ENCODE peak calls at places on chromosomes 6 and 20, in five cellular contexts. F, W, G, L and Q are unnamed samples.

GRCh38 chr20:32621071-32621913 is 36.2 kb upstream of the NOL4L start:
- DNase-seq in G (no peak), L (no peak), W (no peak), F (no peak), Q (no peak)

GRCh38 chr20:57389695-57390603 is 1.2 kb upstream of the RBM38 start:
- DNase-seq in F (no peak), G (no peak), W (peak; percentile 55), L (no peak), Q (no peak)

GRCh38 chr6:8245736-8246135 is 143.4 kb upstream of the EEF1E1 start:
- DNase-seq in L (no peak), W (no peak), F (no peak), G (no peak), Q (no peak)

GRCh38 chr6:81750660-81751387 is 1.7 kb downstream of the TENT5A start:
- DNase-seq in W (no peak), F (peak; percentile 25), L (no peak), G (peak; percentile 30), Q (no peak)

GRCh38 chr6:128069180-128069579 is 168.3 kb upstream of the THEMIS start:
- DNase-seq in G (peak; percentile 8), W (no peak), L (no peak), F (peak; percentile 62), Q (no peak)

GRCh38 chr6:95574811-95575210 is 2.5 kb upstream of the MANEA start:
- DNase-seq in L (no peak), W (no peak), G (peak; percentile 83), F (peak; percentile 58), Q (no peak)

GRCh38 chr6:36381502-36382389 is 5.7 kb downstream of the ETV7 start:
- DNase-seq in W (no peak), G (no peak), F (no peak), L (no peak), Q (no peak)

GRCh38 chr20:17511401-17511800 is 19.8 kb downstream of the BFSP1 start:
- DNase-seq in L (no peak), F (no peak), W (no peak), G (no peak), Q (no peak)

GRCh38 chr20:63317061-63317460 is 24.1 kb downstream of the COL20A1 start:
- DNase-seq in G (no peak), F (no peak), L (no peak), W (no peak), Q (no peak)

GRCh38 chr6:109082178-109082577 is 12.5 kb downstream of the SESN1 start:
- DNase-seq in L (no peak), F (no peak), G (no peak), W (no peak), Q (no peak)

GRCh38 chr20:33668087-33668790 is 1.5 kb downstream of the ACTL10 start:
- DNase-seq in L (peak; percentile 76), F (no peak), G (no peak), W (peak; percentile 71), Q (peak; percentile 76)

GRCh38 chr6:218153-219018 is 73.9 kb upstream of the DUSP22 start:
- DNase-seq in F (no peak), G (no peak), L (no peak), W (no peak), Q (no peak)

GRCh38 chr6:54595844-54596243 is 250.7 kb upstream of the FAM83B start:
- DNase-seq in F (peak; percentile 47), W (no peak), G (peak; percentile 81), L (no peak), Q (no peak)

GRCh38 chr20:40683221-40683893 is 5.7 kb downstream of the MAFB start:
- DNase-seq in G (no peak), W (no peak), L (peak; percentile 50), F (peak; percentile 53), Q (no peak)
- H3K4me3 ChIP-seq in G (no peak overlapping the region), W (no peak overlapping the region), L (peak overlapping the region; percentile 76), F (peak overlapping the region; percentile 28), Q (peak overlapping the region; percentile 38)

GRCh38 chr20:46268662-46269061 is 39.6 kb downstream of the CDH22 start:
- DNase-seq in F (no peak), G (no peak), L (no peak), W (no peak), Q (no peak)
- H3K4me3 ChIP-seq in F (no peak overlapping the region), G (no peak overlapping the region), L (no peak overlapping the region), W (no peak overlapping the region), Q (no peak overlapping the region)

GRCh38 chr6:133855599-133855972 is 33.3 kb upstream of the TCF21 start:
- DNase-seq in G (no peak), L (no peak), W (no peak), F (no peak), Q (no peak)

GRCh38 chr6:133855994-133856393 is 32.9 kb upstream of the TCF21 start:
- DNase-seq in G (no peak), W (no peak), F (no peak), L (no peak), Q (no peak)

GRCh38 chr6:133857696-133858095 is 31.2 kb upstream of the TCF21 start:
- DNase-seq in W (no peak), F (no peak), G (no peak), L (no peak), Q (no peak)

GRCh38 chr6:133854633-133855598 is 34.0 kb upstream of the TCF21 start:
- DNase-seq in W (no peak), F (no peak), L (no peak), G (no peak), Q (no peak)

DNA sequence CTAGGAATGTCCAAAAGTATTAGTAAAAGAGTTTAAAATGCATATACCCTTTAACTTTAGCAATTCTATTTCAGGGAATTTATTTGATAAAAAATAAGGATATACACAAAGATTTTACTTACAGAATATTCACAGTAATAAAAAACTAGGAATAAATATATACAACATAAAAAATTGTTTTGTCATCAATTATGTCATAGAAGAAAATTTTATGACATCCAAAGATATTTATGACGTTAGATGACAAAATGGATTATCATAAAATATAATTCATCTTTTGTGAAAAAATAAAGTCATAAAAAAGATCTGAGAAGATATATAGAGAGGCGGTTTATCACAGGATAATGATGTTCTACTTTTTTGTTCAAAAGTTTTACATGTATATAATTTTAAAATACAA is 32.0 kb upstream of the TCF21 start:
- DNase-seq in F (no peak), G (no peak), L (no peak), W (no peak), Q (no peak)
- H3K4me3 ChIP-seq in F (no peak overlapping the region), G (no peak overlapping the region), L (no peak overlapping the region), W (no peak overlapping the region), Q (no peak overlapping the region)

GRCh38 chr6:125794342-125795137 is 3.8 kb downstream of the NCOA7 start:
- DNase-seq in W (no peak), F (no peak), G (peak; percentile 73), L (no peak), Q (no peak)
- H3K4me3 ChIP-seq in W (no peak overlapping the region), F (no peak overlapping the region), G (no peak overlapping the region), L (no peak overlapping the region), Q (no peak overlapping the region)